ENCODE peak calls at places on chromosomes 12 and 14, in ten cellular contexts. R is HepG2, Q is AG09319, C is AG04450, F is fibroblast of pulmonary artery, U is left lung, L is cardiac fibroblast, S is activated B cell treated with CpG ODN at 0.5 μM for 24 hours, G is astrocyte of the spinal cord, D is neural crest cell. N is an unnamed sample.

GRCh38 chr12:108637222-108637621 is 3.5 kb upstream of the SELPLG start:
- DNase-seq in R (no peak), Q (no peak), C (no peak), F (no peak), U (no peak), L (no peak), S (no peak), G (no peak), D (no peak), N (no peak)

GRCh38 chr12:58961906-58962305 is 41.6 kb upstream of the LRIG3 start:
- DNase-seq in R (no peak), Q (no peak), C (no peak), F (peak; percentile 73), U (no peak), L (peak; percentile 64), S (no peak), G (no peak), D (no peak), N (no peak)

GRCh38 chr14:39368261-39368959 is 63.8 kb downstream of the FBXO33 start:
- DNase-seq in R (peak; percentile 88), Q (peak; percentile 52), C (peak; percentile 48), F (peak; percentile 86), U (no peak), L (peak; percentile 85), S (no peak), G (peak; percentile 81), D (peak; percentile 48), N (no peak)

GRCh38 chr12:52258335-52258901 is 16.0 kb upstream of the KRT86 start:
- DNase-seq in R (no peak), Q (no peak), C (no peak), F (peak; percentile 31), U (peak; percentile 83), L (peak; percentile 43), S (no peak), G (peak; percentile 17), D (peak; percentile 40), N (no peak)

GRCh38 chr14:34711169-34711568 is 3.2 kb downstream of the CFL2 start:
- DNase-seq in R (no peak), Q (peak; percentile 73), C (peak; percentile 82), F (peak; percentile 73), U (no peak), L (peak; percentile 88), S (no peak), G (peak; percentile 86), D (no peak), N (no peak)

GRCh38 chr14:76780058-76780345 is 18.7 kb downstream of the VASH1 start:
- DNase-seq in R (no peak), Q (no peak), C (no peak), F (no peak), U (no peak), L (no peak), S (no peak), G (no peak), D (no peak), N (no peak)

GRCh38 chr12:15244341-15244740 is 23.1 kb upstream of the RERG start:
- DNase-seq in R (no peak), Q (no peak), C (no peak), F (no peak), U (no peak), L (no peak), S (no peak), G (no peak), D (no peak), N (no peak)

GRCh38 chr14:31479026-31479425 is 8.8 kb downstream of the GPR33 start:
- DNase-seq in R (no peak), Q (no peak), C (no peak), F (no peak), U (no peak), L (no peak), S (no peak), G (no peak), D (no peak), N (no peak)

GRCh38 chr12:19030180-19030579 is 99.4 kb upstream of the PLEKHA5 start:
- DNase-seq in R (no peak), Q (no peak), C (no peak), F (no peak), U (no peak), L (no peak), S (no peak), G (no peak), D (no peak), N (no peak)

GRCh38 chr14:29603721-29604120 is 323.9 kb downstream of the PRKD1 start:
- DNase-seq in R (no peak), Q (no peak), C (no peak), F (peak; percentile 8), U (no peak), L (no peak), S (no peak), G (no peak), D (no peak), N (no peak)

GRCh38 chr12:65877836-65878235 is 53.6 kb downstream of the HMGA2 start:
- DNase-seq in R (no peak), Q (no peak), C (no peak), F (no peak), U (no peak), L (no peak), S (no peak), G (no peak), D (no peak), N (no peak)

DNA sequence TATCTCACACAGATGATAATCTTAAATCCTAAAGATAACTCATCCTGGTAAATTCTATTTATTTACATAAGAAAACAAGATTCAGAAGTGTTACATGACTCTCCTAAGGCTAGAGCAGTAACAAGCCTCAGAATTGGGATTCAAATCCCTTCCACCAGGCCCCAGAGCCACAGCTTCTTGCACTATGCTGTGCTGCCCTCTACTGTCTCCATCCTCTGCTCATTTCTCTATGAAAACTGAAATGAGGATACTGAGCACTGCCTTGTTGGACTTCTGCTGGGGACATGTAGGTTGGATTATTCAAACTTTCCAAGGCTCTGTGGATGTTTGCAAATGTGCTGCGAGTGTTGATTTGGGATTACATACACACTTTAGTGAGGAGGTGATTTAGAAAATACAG is 23.5 kb upstream of the C12orf50 start:
- DNase-seq in R (peak; percentile 30), Q (no peak), C (peak; percentile 10), F (peak; percentile 69), U (no peak), L (peak; percentile 59), S (no peak), G (peak; percentile 46), D (peak; percentile 19), N (no peak)
- TF ChIP-seq CTCF in R (peak; percentile 68), Q (peak; percentile 60), C (peak; percentile 62), F (peak; percentile 68), U (no peak), L (peak; percentile 48), S (no peak), G (peak; percentile 67), D (peak; percentile 62), N (no peak)

DNA sequence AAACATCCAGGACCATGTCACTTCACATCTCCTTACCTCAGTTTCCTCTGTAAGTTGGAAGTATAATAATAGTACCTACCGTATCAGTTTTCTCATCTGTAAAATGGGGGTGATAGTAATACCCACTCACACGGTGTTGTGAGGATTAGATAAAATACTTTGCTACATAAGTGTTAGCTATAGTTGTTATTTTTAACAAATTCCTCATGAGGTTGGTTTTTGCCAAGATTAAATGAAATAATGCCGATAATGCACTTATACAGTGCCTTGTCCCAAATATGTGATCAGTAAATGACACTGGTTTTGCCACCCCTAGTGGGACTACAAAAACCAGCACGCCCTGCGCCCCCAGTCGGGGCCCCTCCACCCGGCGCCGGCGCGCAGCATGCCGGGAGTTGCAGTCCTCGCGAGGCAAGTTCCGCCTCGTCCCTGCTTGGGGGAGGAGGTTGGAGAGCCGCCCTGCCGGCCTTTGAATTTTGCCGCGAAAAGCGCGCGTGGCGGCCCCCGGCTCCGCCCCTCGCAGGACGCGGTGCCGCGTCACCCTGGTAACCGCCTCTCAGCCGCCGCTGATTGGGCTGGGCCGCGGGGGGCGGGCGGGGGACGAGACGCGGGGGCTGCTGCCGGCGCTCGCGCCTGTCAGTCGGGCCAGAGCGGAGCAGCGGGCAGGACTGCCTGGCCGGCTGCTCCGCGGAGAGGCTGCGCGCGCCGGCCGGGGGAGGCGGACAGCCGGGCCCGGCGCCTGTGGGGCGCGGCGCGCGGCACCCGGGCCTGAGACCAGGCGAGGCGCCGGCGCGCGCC is at the start of gene FAM222A:
- DNase-seq in R (peak; percentile 94), Q (peak; percentile 86), C (peak; percentile 85), F (peak; percentile 97), U (peak; percentile 96), L (peak; percentile 94), S (peak; percentile 96), G (peak; percentile 98), D (peak; percentile 94), N (peak; percentile 94)
- TF ChIP-seq CTCF in R (no peak), Q (no peak), C (no peak), F (no peak), U (peak; percentile 8), L (peak; percentile 10), S (no peak), G (no peak), D (no peak), N (no peak)

DNA sequence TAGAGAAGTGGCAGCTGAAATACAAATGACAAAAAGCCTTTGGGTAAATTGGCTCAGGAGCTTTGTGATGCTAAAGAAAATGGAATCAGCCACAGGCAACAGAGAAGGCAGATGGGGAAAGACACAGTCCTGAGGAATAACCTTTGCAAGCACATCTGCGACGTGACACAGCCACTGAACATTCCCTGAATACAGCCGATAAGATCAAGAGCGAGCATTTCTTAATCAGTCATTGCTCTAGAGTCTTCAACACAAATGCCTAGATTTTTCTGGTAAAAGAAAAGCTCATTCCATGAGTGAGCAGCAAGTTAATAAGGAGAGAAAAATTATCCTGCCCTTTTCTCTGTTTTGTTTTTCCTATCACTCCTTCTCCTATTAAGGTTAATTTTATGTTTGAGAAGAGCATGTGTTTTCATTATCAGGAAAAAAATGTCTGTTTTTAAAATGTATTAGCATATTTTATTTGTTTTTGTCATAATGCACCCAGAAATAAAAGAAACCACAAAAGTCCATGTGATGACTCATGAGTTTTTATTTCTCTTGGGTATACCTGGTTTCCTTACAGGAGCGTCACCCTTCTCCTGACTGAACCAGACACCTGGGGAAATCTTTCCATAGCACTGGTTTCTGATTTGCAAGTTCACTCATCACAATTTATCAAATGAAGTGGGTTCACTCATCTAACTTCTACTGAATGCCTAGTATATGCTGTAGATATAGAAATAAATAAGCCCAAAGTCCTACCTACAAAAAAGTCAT is 45.4 kb upstream of the PCED1B start:
- DNase-seq in R (no peak), Q (no peak), C (no peak), F (peak; percentile 48), U (no peak), L (no peak), S (no peak), G (peak; percentile 26), D (no peak), N (no peak)
- TF ChIP-seq CTCF in R (no peak), Q (no peak), C (no peak), F (no peak), U (no peak), L (no peak), S (no peak), G (no peak), D (no peak), N (no peak)

DNA sequence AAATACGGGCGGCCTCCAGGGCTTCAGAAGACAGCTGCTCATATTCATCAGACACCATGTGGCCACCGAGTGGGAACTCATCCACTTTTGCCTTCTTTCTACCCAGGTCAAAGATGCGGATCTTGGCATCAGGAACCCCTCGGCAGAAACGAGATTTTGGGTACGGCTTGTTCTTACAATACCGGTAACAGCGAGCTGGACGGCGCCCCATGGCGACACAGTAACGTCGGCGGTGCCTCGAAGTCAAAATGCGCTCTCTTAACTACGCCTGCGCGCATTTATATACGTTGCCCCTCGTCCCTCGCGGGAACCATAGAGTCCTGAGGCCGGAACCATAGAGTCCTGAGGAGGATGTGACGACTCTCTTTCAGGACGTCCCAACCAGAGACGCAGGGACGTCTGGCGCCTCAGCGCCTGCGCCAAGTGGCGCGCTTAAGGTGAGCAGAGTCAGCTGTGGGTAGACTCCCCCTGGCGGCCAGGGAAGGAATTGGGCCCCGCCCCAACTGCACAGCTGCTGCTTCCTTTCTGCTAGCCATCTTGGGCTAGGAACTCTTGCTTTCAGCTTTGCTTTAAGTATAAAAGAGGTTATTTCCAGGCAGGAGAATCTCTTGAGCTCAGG is at the start of gene RPL10L:
- DNase-seq in R (no peak), Q (no peak), C (no peak), F (no peak), U (peak; percentile 49), L (no peak), S (no peak), G (no peak), D (no peak), N (no peak)
- TF ChIP-seq CTCF in R (peak; percentile 33), Q (no peak), C (no peak), F (no peak), U (no peak), L (peak; percentile 10), S (no peak), G (no peak), D (peak; percentile 30), N (no peak)